ENCODE peak calls at places on chromosomes 16 and 17, in seven cellular contexts. One of them, this sample, is unnamed.

GRCh38 chr17:45320931-45321461 is 4.2 kb upstream of the MAP3K14 start:
- DNase-seq in CD8-positive, alpha-beta T cell: no peak
- DNase-seq in retinal pigment epithelial cell: peak
- DNase-seq in kidney epithelial cell: peak
- DNase-seq in astrocyte of the spinal cord: peak
- DNase-seq in AG10803: peak
- DNase-seq in ovary: no peak
- DNase-seq in this sample: no peak

GRCh38 chr16:85192736-85193493 is 80.6 kb upstream of the CIBAR2 start:
- DNase-seq in CD8-positive, alpha-beta T cell: no peak
- DNase-seq in retinal pigment epithelial cell: no peak
- DNase-seq in kidney epithelial cell: no peak
- DNase-seq in astrocyte of the spinal cord: no peak
- DNase-seq in AG10803: peak
- DNase-seq in ovary: no peak
- DNase-seq in this sample: no peak

GRCh38 chr16:51538707-51539604 is 387.9 kb upstream of the SALL1 start:
- DNase-seq in CD8-positive, alpha-beta T cell: no peak
- DNase-seq in retinal pigment epithelial cell: peak
- DNase-seq in kidney epithelial cell: peak
- DNase-seq in astrocyte of the spinal cord: peak
- DNase-seq in AG10803: peak
- DNase-seq in ovary: no peak
- DNase-seq in this sample: peak

GRCh38 chr17:18362509-18363020 is 785 bp downstream of the SHMT1 start:
- DNase-seq in CD8-positive, alpha-beta T cell: no peak
- DNase-seq in retinal pigment epithelial cell: peak
- DNase-seq in kidney epithelial cell: peak
- DNase-seq in astrocyte of the spinal cord: peak
- DNase-seq in AG10803: peak
- DNase-seq in ovary: peak
- DNase-seq in this sample: no peak

GRCh38 chr16:9484436-9484835 is 393.0 kb downstream of the HAPSTR1 start:
- DNase-seq in CD8-positive, alpha-beta T cell: no peak
- DNase-seq in retinal pigment epithelial cell: no peak
- DNase-seq in kidney epithelial cell: peak
- DNase-seq in astrocyte of the spinal cord: no peak
- DNase-seq in AG10803: no peak
- DNase-seq in ovary: no peak
- DNase-seq in this sample: no peak

GRCh38 chr16:67026570-67026969 is 2.4 kb upstream of the CBFB start:
- DNase-seq in CD8-positive, alpha-beta T cell: no peak
- DNase-seq in retinal pigment epithelial cell: no peak
- DNase-seq in kidney epithelial cell: no peak
- DNase-seq in astrocyte of the spinal cord: no peak
- DNase-seq in AG10803: no peak
- DNase-seq in ovary: no peak
- DNase-seq in this sample: no peak

GRCh38 chr16:69363281-69363717 is 11.7 kb upstream of the TMED6 start:
- DNase-seq in CD8-positive, alpha-beta T cell: no peak
- DNase-seq in retinal pigment epithelial cell: no peak
- DNase-seq in kidney epithelial cell: no peak
- DNase-seq in astrocyte of the spinal cord: no peak
- DNase-seq in AG10803: no peak
- DNase-seq in ovary: no peak
- DNase-seq in this sample: peak

GRCh38 chr17:44920565-44920940 is 5.3 kb upstream of the GFAP start:
- DNase-seq in CD8-positive, alpha-beta T cell: no peak
- DNase-seq in retinal pigment epithelial cell: no peak
- DNase-seq in kidney epithelial cell: no peak
- DNase-seq in astrocyte of the spinal cord: no peak
- DNase-seq in AG10803: no peak
- DNase-seq in ovary: peak
- DNase-seq in this sample: no peak

GRCh38 chr17:29216856-29217255 is 29.8 kb upstream of the CRYBA1 start:
- DNase-seq in CD8-positive, alpha-beta T cell: no peak
- DNase-seq in retinal pigment epithelial cell: no peak
- DNase-seq in kidney epithelial cell: no peak
- DNase-seq in astrocyte of the spinal cord: no peak
- DNase-seq in AG10803: no peak
- DNase-seq in ovary: no peak
- DNase-seq in this sample: no peak

GRCh38 chr17:61686114-61686513 is 95.1 kb upstream of the NACA2 start:
- DNase-seq in CD8-positive, alpha-beta T cell: no peak
- DNase-seq in retinal pigment epithelial cell: no peak
- DNase-seq in kidney epithelial cell: no peak
- DNase-seq in astrocyte of the spinal cord: no peak
- DNase-seq in AG10803: no peak
- DNase-seq in ovary: no peak
- DNase-seq in this sample: no peak

GRCh38 chr17:17723354-17724261 is 42.4 kb downstream of the RAI1 start:
- DNase-seq in CD8-positive, alpha-beta T cell: no peak
- DNase-seq in retinal pigment epithelial cell: no peak
- DNase-seq in kidney epithelial cell: no peak
- DNase-seq in astrocyte of the spinal cord: peak
- DNase-seq in AG10803: peak
- DNase-seq in ovary: peak
- DNase-seq in this sample: no peak

GRCh38 chr17:7592422-7593021 is 2.6 kb upstream of the SOX15 start:
- DNase-seq in CD8-positive, alpha-beta T cell: no peak
- DNase-seq in retinal pigment epithelial cell: no peak
- DNase-seq in kidney epithelial cell: no peak
- DNase-seq in astrocyte of the spinal cord: no peak
- DNase-seq in AG10803: no peak
- DNase-seq in ovary: no peak
- DNase-seq in this sample: no peak

GRCh38 chr17:77404812-77405581 is 264.2 kb downstream of the SEC14L1 start:
- DNase-seq in CD8-positive, alpha-beta T cell: peak
- DNase-seq in retinal pigment epithelial cell: no peak
- DNase-seq in kidney epithelial cell: no peak
- DNase-seq in astrocyte of the spinal cord: peak
- DNase-seq in AG10803: peak
- DNase-seq in ovary: no peak
- DNase-seq in this sample: no peak
- H3K4me3 ChIP-seq in CD8-positive, alpha-beta T cell: peak
- H3K4me3 ChIP-seq in retinal pigment epithelial cell: no peak
- H3K4me3 ChIP-seq in kidney epithelial cell: no peak
- H3K4me3 ChIP-seq in astrocyte of the spinal cord: no peak
- H3K4me3 ChIP-seq in AG10803: no peak
- H3K4me3 ChIP-seq in ovary: no peak
- H3K4me3 ChIP-seq in this sample: no peak

GRCh38 chr17:55723488-55723848 is 804 bp upstream of the TMEM100 start:
- DNase-seq in CD8-positive, alpha-beta T cell: no peak
- DNase-seq in retinal pigment epithelial cell: no peak
- DNase-seq in kidney epithelial cell: no peak
- DNase-seq in astrocyte of the spinal cord: no peak
- DNase-seq in AG10803: no peak
- DNase-seq in ovary: no peak
- DNase-seq in this sample: no peak

GRCh38 chr17:55726440-55726839 is 3.8 kb upstream of the TMEM100 start:
- DNase-seq in CD8-positive, alpha-beta T cell: no peak
- DNase-seq in retinal pigment epithelial cell: peak
- DNase-seq in kidney epithelial cell: peak
- DNase-seq in astrocyte of the spinal cord: peak
- DNase-seq in AG10803: peak
- DNase-seq in ovary: peak
- DNase-seq in this sample: peak

GRCh38 chr17:55722016-55722706 is 503 bp downstream of the TMEM100 start:
- DNase-seq in CD8-positive, alpha-beta T cell: no peak
- DNase-seq in retinal pigment epithelial cell: no peak
- DNase-seq in kidney epithelial cell: no peak
- DNase-seq in astrocyte of the spinal cord: peak
- DNase-seq in AG10803: no peak
- DNase-seq in ovary: no peak
- DNase-seq in this sample: no peak

GRCh38 chr17:55720917-55721836 is 1.5 kb downstream of the TMEM100 start:
- DNase-seq in CD8-positive, alpha-beta T cell: no peak
- DNase-seq in retinal pigment epithelial cell: no peak
- DNase-seq in kidney epithelial cell: no peak
- DNase-seq in astrocyte of the spinal cord: no peak
- DNase-seq in AG10803: no peak
- DNase-seq in ovary: no peak
- DNase-seq in this sample: no peak

DNA sequence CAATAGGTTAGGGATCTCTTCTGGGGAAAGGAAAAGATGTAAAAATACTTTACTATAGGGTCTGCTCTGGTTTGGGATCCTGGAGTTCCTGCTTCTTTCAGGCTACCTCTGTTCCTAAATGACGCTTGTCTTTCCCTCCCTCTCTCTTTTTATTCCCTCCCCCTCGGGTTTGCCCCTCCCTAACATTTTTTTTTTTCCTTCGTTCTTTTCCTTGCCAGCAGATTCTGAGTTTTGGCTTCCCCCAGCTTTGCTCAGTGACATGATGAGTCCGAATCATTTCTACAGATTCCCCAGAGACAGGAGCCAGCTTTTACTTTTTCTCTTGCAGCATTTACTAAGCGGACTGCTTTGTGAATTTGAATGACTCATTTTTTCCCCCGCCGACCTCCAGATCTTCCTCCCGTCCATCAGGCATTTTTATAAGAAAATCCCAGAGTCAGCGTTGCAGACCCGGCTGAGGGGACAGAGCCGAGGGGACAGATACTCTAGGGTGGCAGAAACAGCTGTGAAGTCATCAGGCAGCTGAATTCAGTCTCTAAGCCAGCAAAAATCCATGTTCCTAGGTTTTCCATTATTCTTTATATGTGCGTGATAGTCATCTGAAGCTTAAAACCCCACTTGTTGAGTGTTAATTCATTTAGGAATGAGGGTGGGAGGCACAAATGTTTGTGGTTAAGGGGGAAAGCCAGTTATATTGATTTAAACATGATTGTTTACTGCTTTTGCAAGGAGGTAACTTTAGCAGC is at the start of gene TMEM100:
- DNase-seq in CD8-positive, alpha-beta T cell: no peak
- DNase-seq in retinal pigment epithelial cell: no peak
- DNase-seq in kidney epithelial cell: peak
- DNase-seq in astrocyte of the spinal cord: peak
- DNase-seq in AG10803: peak
- DNase-seq in ovary: no peak
- DNase-seq in this sample: no peak
- H3K4me3 ChIP-seq in CD8-positive, alpha-beta T cell: no peak
- H3K4me3 ChIP-seq in retinal pigment epithelial cell: peak
- H3K4me3 ChIP-seq in kidney epithelial cell: no peak
- H3K4me3 ChIP-seq in astrocyte of the spinal cord: peak
- H3K4me3 ChIP-seq in AG10803: peak
- H3K4me3 ChIP-seq in ovary: peak
- H3K4me3 ChIP-seq in this sample: no peak

GRCh38 chr16:83954577-83955016 is 1.6 kb downstream of the OSGIN1 start:
- DNase-seq in CD8-positive, alpha-beta T cell: no peak
- DNase-seq in retinal pigment epithelial cell: no peak
- DNase-seq in kidney epithelial cell: no peak
- DNase-seq in astrocyte of the spinal cord: peak
- DNase-seq in AG10803: peak
- DNase-seq in ovary: no peak
- DNase-seq in this sample: no peak

GRCh38 chr16:83953796-83954576 is 946 bp downstream of the OSGIN1 start:
- DNase-seq in CD8-positive, alpha-beta T cell: no peak
- DNase-seq in retinal pigment epithelial cell: no peak
- DNase-seq in kidney epithelial cell: peak
- DNase-seq in astrocyte of the spinal cord: peak
- DNase-seq in AG10803: peak
- DNase-seq in ovary: no peak
- DNase-seq in this sample: no peak

GRCh38 chr16:83951544-83951943 is 1.5 kb upstream of the OSGIN1 start:
- DNase-seq in CD8-positive, alpha-beta T cell: no peak
- DNase-seq in retinal pigment epithelial cell: no peak
- DNase-seq in kidney epithelial cell: no peak
- DNase-seq in astrocyte of the spinal cord: no peak
- DNase-seq in AG10803: no peak
- DNase-seq in ovary: no peak
- DNase-seq in this sample: no peak

GRCh38 chr16:83952940-83953795 is at the start of gene OSGIN1:
- DNase-seq in CD8-positive, alpha-beta T cell: peak
- DNase-seq in retinal pigment epithelial cell: peak
- DNase-seq in kidney epithelial cell: peak
- DNase-seq in astrocyte of the spinal cord: peak
- DNase-seq in AG10803: peak
- DNase-seq in ovary: peak
- DNase-seq in this sample: peak

DNA sequence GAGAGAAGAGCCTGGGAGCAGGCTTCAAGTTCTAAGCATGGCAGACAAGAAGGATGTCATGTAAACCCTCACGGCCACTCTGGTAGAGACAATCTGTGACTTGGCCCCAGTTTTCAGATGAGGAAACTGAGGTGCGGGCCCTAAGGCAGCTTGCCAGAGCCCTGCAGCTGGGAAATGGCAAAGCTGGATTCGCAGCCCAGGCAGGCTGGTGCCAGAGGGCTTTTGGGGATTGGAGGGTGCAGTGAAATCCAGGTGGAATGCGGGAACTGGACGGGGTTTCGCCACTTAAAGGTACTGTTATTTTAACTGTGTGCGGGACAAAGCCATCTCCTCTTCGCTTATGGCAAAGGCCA is 477 bp upstream of the OSGIN1 start:
- DNase-seq in CD8-positive, alpha-beta T cell: no peak
- DNase-seq in retinal pigment epithelial cell: no peak
- DNase-seq in kidney epithelial cell: no peak
- DNase-seq in astrocyte of the spinal cord: no peak
- DNase-seq in AG10803: no peak
- DNase-seq in ovary: no peak
- DNase-seq in this sample: no peak
- H3K4me3 ChIP-seq in CD8-positive, alpha-beta T cell: no peak
- H3K4me3 ChIP-seq in retinal pigment epithelial cell: peak
- H3K4me3 ChIP-seq in kidney epithelial cell: no peak
- H3K4me3 ChIP-seq in astrocyte of the spinal cord: peak
- H3K4me3 ChIP-seq in AG10803: peak
- H3K4me3 ChIP-seq in ovary: peak
- H3K4me3 ChIP-seq in this sample: peak

DNA sequence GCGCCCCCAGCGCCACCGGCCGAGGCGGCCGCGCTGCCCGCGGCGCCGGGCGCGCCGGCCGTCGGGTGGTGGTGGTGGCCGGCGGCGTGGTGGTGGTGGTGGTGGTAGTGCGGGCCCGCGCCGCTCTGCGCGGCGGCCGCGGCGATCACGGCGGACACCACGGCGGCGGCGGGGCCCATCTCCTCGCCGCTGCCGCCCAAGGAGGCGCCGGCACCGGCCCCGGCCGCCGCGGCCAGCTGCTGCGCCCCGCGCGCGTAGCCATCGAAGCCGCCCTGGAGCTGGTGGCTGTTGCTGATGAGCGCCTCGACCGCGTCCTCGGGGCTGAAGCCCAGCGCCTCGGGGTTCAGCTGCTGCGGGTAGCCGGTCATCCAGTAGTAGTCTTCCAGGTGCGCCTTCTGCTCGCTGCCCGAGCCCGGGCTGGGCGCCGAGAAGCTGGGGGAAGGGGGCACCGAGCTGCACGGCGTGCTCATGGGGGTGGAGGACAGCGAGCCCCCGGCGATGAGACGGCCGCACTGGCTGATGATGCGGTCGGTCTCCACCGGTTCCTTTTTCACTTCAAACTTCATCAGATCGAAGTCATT is 1.2 kb downstream of the MAF start:
- DNase-seq in CD8-positive, alpha-beta T cell: no peak
- DNase-seq in retinal pigment epithelial cell: no peak
- DNase-seq in kidney epithelial cell: no peak
- DNase-seq in astrocyte of the spinal cord: no peak
- DNase-seq in AG10803: no peak
- DNase-seq in ovary: peak
- DNase-seq in this sample: no peak
- H3K4me3 ChIP-seq in CD8-positive, alpha-beta T cell: peak
- H3K4me3 ChIP-seq in retinal pigment epithelial cell: peak
- H3K4me3 ChIP-seq in kidney epithelial cell: peak
- H3K4me3 ChIP-seq in astrocyte of the spinal cord: peak
- H3K4me3 ChIP-seq in AG10803: peak
- H3K4me3 ChIP-seq in ovary: peak
- H3K4me3 ChIP-seq in this sample: peak